ENCODE peak calls at places on chromosomes 7 and 10, in five cellular contexts. F, H, W, Z and D are unnamed samples.
A peak's percentile ranks its signal among the peaks of the same experiment; 100 is the strongest.

GRCh38 chr7:137325927-137326326 is 17.6 kb downstream of the PTN start:
- DNase-seq in F (no peak), H (peak; percentile 83), W (no peak), Z (no peak), D (no peak)

GRCh38 chr10:7185367-7185690 is 225.5 kb downstream of the SFMBT2 start:
- DNase-seq in W (no peak), Z (no peak), F (no peak), H (no peak), D (no peak)

GRCh38 chr7:2980406-2981102 is 63.1 kb downstream of the CARD11 start:
- DNase-seq in F (peak; percentile 7), W (peak; percentile 62), Z (no peak), H (no peak), D (no peak)

GRCh38 chr7:18936265-18936664 is 181.2 kb downstream of the TWIST1 start:
- DNase-seq in W (no peak), F (no peak), Z (no peak), H (no peak), D (no peak)

GRCh38 chr7:42197391-42197790 is 39.6 kb downstream of the GLI3 start:
- DNase-seq in Z (no peak), H (no peak), F (no peak), W (no peak), D (no peak)

GRCh38 chr10:71588685-71589084 is 130.9 kb downstream of the C10orf105 start:
- DNase-seq in Z (no peak), H (no peak), W (peak; percentile 44), F (no peak), D (no peak)

GRCh38 chr10:58137813-58138212 is 129.9 kb downstream of the IPMK start:
- DNase-seq in W (no peak), F (no peak), H (no peak), Z (no peak), D (no peak)

GRCh38 chr7:27103489-27104226 is 1.2 kb upstream of the HOXA2 start:
- DNase-seq in H (no peak), W (peak; percentile 57), Z (no peak), F (no peak), D (no peak)

GRCh38 chr10:111344804-111345203 is 268.0 kb downstream of the ADRA2A start:
- DNase-seq in W (no peak), Z (no peak), H (no peak), F (no peak), D (no peak)

GRCh38 chr7:100503350-100503735 is 19.6 kb downstream of the NYAP1 start:
- DNase-seq in F (no peak), W (no peak), H (no peak), Z (no peak), D (no peak)

GRCh38 chr7:79055722-79056415 is 397.6 kb downstream of the MAGI2 start:
- DNase-seq in H (no peak), Z (no peak), W (no peak), F (no peak), D (no peak)

GRCh38 chr7:10706875-10707493 is 266.7 kb upstream of the PHF14 start:
- DNase-seq in W (no peak), H (no peak), F (no peak), Z (no peak), D (no peak)

GRCh38 chr10:25061125-25061524 is 44.7 kb downstream of the THNSL1 start:
- DNase-seq in F (no peak), W (no peak), Z (no peak), H (no peak), D (no peak)

GRCh38 chr7:133253522-133253882 is 624 bp downstream of the EXOC4 start:
- DNase-seq in F (peak; percentile 5), H (no peak), Z (no peak), W (no peak), D (no peak)

GRCh38 chr10:122258136-122259074 is 12.7 kb upstream of the BTBD16 start:
- DNase-seq in Z (no peak), W (no peak), F (no peak), H (no peak), D (no peak)

GRCh38 chr10:132688580-132689420 is 97.1 kb downstream of the NKX6-2 start:
- DNase-seq in W (peak; percentile 15), Z (no peak), F (no peak), H (no peak), D (no peak)

GRCh38 chr7:24492576-24492975 is 80.7 kb upstream of the PALS2 start:
- DNase-seq in Z (no peak), W (no peak), H (no peak), F (no peak), D (no peak)

GRCh38 chr7:140732436-140732835 is 35.9 kb downstream of the NDUFB2 start:
- DNase-seq in H (no peak), Z (no peak), F (no peak), W (no peak), D (no peak)

GRCh38 chr7:105934577-105935185 is 28.4 kb upstream of the CDHR3 start:
- DNase-seq in H (no peak), F (peak; percentile 13), W (no peak), Z (no peak), D (no peak)

GRCh38 chr10:96991313-96991841 is 159.3 kb downstream of the LCOR start:
- DNase-seq in W (no peak), F (no peak), H (no peak), Z (no peak), D (no peak)

GRCh38 chr10:11175823-11176243 is 158.2 kb downstream of the CELF2 start:
- DNase-seq in F (peak; percentile 43), H (no peak), Z (no peak), W (no peak), D (no peak)

GRCh38 chr10:106625761-106626160 is 538.7 kb downstream of the SORCS1 start:
- DNase-seq in Z (no peak), F (no peak), W (no peak), H (no peak), D (no peak)

GRCh38 chr10:46090258-46090812 is 44.3 kb upstream of the MSMB start:
- DNase-seq in H (no peak), W (no peak), Z (no peak), F (no peak), D (no peak)

GRCh38 chr7:117669818-117670217 is 190.0 kb downstream of the CFTR start:
- DNase-seq in H (no peak), Z (no peak), W (no peak), F (no peak), D (no peak)

GRCh38 chr10:63722537-63722936 is 201.3 kb downstream of the REEP3 start:
- DNase-seq in W (no peak), H (no peak), Z (no peak), F (no peak), D (no peak)
- H3K27ac ChIP-seq in W (peak overlapping the region; percentile 72), H (no peak overlapping the region), Z (no peak overlapping the region), F (peak overlapping the region; percentile 79), D (no peak overlapping the region)

GRCh38 chr10:121073743-121074142 is 222.6 kb downstream of the WDR11 start:
- DNase-seq in Z (no peak), W (no peak), H (no peak), F (no peak), D (no peak)
- H3K27ac ChIP-seq in Z (no peak overlapping the region), W (no peak overlapping the region), H (no peak overlapping the region), F (no peak overlapping the region), D (no peak overlapping the region)

DNA sequence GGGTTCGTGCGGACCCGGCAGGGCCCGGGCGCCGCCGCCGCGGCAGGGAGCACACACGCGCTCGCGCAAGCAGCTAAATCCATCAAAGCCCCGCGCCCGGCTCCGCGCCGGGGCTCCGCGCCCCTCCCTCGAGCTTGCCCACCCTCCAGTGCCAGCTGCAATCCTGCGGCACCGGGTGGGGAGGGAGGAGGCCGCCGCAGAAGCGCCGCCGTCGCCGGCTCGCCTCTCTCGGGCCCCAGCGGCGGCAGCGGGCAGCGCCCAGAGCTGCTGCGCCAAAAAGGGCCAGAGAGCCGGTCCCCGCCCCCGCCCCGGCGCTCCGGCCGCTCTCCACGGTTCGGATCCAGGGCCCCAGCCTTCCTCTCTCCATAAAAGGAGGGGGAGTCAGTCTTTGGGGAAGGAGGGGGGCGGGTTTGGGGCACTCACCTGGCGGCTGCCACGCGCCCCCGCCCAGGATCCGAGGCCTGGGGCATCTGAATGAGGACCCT is 370 bp upstream of the PDGFA start:
- DNase-seq in H (no peak), W (peak; percentile 89), F (no peak), Z (no peak), D (peak; percentile 50)
- H3K27ac ChIP-seq in H (no peak overlapping the region), W (peak overlapping the region; percentile 6), F (peak overlapping the region; percentile 87), Z (no peak overlapping the region), D (peak overlapping the region; percentile 89)

GRCh38 chr7:130993671-130994365 is 259.8 kb upstream of the KLF14 start:
- DNase-seq in W (no peak), F (no peak), H (no peak), Z (no peak), D (no peak)

GRCh38 chr7:130995252-130996081 is 261.5 kb upstream of the KLF14 start:
- DNase-seq in H (no peak), F (no peak), Z (no peak), W (no peak), D (no peak)

GRCh38 chr7:130994378-130995115 is 260.5 kb upstream of the KLF14 start:
- DNase-seq in W (peak; percentile 73), H (no peak), Z (no peak), F (no peak), D (peak; percentile 23)

GRCh38 chr7:130996841-130997231 is 262.8 kb upstream of the KLF14 start:
- DNase-seq in Z (no peak), H (no peak), F (no peak), W (no peak), D (no peak)

GRCh38 chr7:130996205-130996840 is 262.3 kb upstream of the KLF14 start:
- DNase-seq in Z (no peak), W (no peak), H (no peak), F (no peak), D (no peak)
- H3K27ac ChIP-seq in Z (no peak overlapping the region), W (peak overlapping the region; percentile 64), H (peak overlapping the region; percentile 61), F (peak overlapping the region; percentile 92), D (peak overlapping the region; percentile 13)